ENCODE peak calls at places on chromosomes 6 and 20, in ten cellular contexts. L is MCF 10A; G is KG1; H is neuronal stem cell; S is AG08396; B is nucleus accumbens; E is CD8-positive, alpha-beta memory T cell; V is B cell; J is NCI-H748 treated with DMSO at 0.1 percent for 48 hours; C is NAMALWA. A is an unnamed sample.

GRCh38 chr20:50372770-50373088 is 137.5 kb upstream of the PTPN1 start:
- DNase-seq in L (peak), G (no peak), H (no peak), S (no peak), B (no peak), E (no peak), V (no peak), J (no peak), C (no peak), A (no peak)

GRCh38 chr20:25065625-25066338 is 7.8 kb upstream of the ACSS1 start:
- DNase-seq in L (peak), G (peak), H (peak), S (peak), B (peak), E (peak), V (peak), J (peak), C (peak), A (no peak)

GRCh38 chr6:163986313-163986712 is 571.8 kb downstream of the QKI start:
- DNase-seq in L (no peak), G (no peak), H (no peak), S (peak), B (no peak), E (no peak), V (no peak), J (no peak), C (no peak), A (no peak)

GRCh38 chr6:51562198-51562597 is 525.2 kb downstream of the PKHD1 start:
- DNase-seq in L (no peak), G (no peak), H (no peak), S (no peak), B (no peak), E (no peak), V (no peak), J (no peak), C (no peak), A (no peak)

GRCh38 chr6:153059757-153060156 is 57.2 kb upstream of the MTRF1L start:
- DNase-seq in L (peak), G (no peak), H (no peak), S (no peak), B (no peak), E (no peak), V (no peak), J (no peak), C (no peak), A (no peak)

GRCh38 chr20:3712279-3712873 is at the start of gene SIGLEC1:
- DNase-seq in L (no peak), G (no peak), H (no peak), S (no peak), B (no peak), E (no peak), V (no peak), J (no peak), C (no peak), A (peak)

GRCh38 chr6:43433148-43433547 is 5.8 kb downstream of the ABCC10 start:
- DNase-seq in L (no peak), G (no peak), H (no peak), S (no peak), B (no peak), E (no peak), V (no peak), J (no peak), C (no peak), A (no peak)

GRCh38 chr6:67102743-67103142 is 1395.7 kb upstream of the EYS start:
- DNase-seq in L (peak), G (no peak), H (no peak), S (no peak), B (no peak), E (no peak), V (no peak), J (no peak), C (no peak), A (no peak)

GRCh38 chr6:21500314-21500713 is 93.2 kb upstream of the SOX4 start:
- DNase-seq in L (no peak), G (no peak), H (no peak), S (no peak), B (no peak), E (no peak), V (no peak), J (peak), C (no peak), A (no peak)

GRCh38 chr6:24666616-24667377 is at the start of the genes ACOT13 and TDP2:
- DNase-seq in L (peak), G (peak), H (peak), S (peak), B (peak), E (peak), V (peak), J (peak), C (peak), A (peak)

GRCh38 chr6:108839068-108839467 is 9.2 kb upstream of the ARMC2 start:
- DNase-seq in L (no peak), G (no peak), H (no peak), S (no peak), B (no peak), E (no peak), V (no peak), J (no peak), C (no peak), A (no peak)

GRCh38 chr20:22728146-22728745 is 143.9 kb upstream of the FOXA2 start:
- DNase-seq in L (no peak), G (no peak), H (no peak), S (no peak), B (no peak), E (no peak), V (no peak), J (no peak), C (no peak), A (no peak)

GRCh38 chr6:74964871-74965441 is 240.9 kb downstream of the COL12A1 start:
- DNase-seq in L (no peak), G (no peak), H (no peak), S (peak), B (no peak), E (no peak), V (no peak), J (no peak), C (no peak), A (no peak)

GRCh38 chr6:74731204-74731603 is 474.6 kb downstream of the COL12A1 start:
- DNase-seq in L (peak), G (no peak), H (no peak), S (no peak), B (no peak), E (no peak), V (no peak), J (peak), C (no peak), A (no peak)

GRCh38 chr20:12592756-12593155 is 416.0 kb upstream of the SPTLC3 start:
- DNase-seq in L (no peak), G (no peak), H (no peak), S (no peak), B (no peak), E (no peak), V (no peak), J (no peak), C (no peak), A (no peak)

GRCh38 chr6:26240157-26240980 is 124.6 kb upstream of the BTN3A2 start:
- DNase-seq in L (no peak), G (no peak), H (no peak), S (peak), B (no peak), E (peak), V (peak), J (no peak), C (peak), A (no peak)

GRCh38 chr6:19380287-19380686 is 456.9 kb upstream of the ID4 start:
- DNase-seq in L (peak), G (no peak), H (no peak), S (no peak), B (no peak), E (no peak), V (no peak), J (no peak), C (no peak), A (no peak)

GRCh38 chr6:150987371-150987828 is 121.9 kb downstream of the MTHFD1L start:
- DNase-seq in L (peak), G (no peak), H (no peak), S (no peak), B (no peak), E (no peak), V (no peak), J (no peak), C (no peak), A (no peak)

GRCh38 chr6:39543117-39543516 is 182.1 kb downstream of the KIF6 start:
- DNase-seq in L (no peak), G (no peak), H (no peak), S (no peak), B (no peak), E (no peak), V (no peak), J (no peak), C (no peak), A (no peak)

GRCh38 chr20:46770330-46771194 is 61.1 kb downstream of the SLC2A10 start:
- DNase-seq in L (no peak), G (no peak), H (no peak), S (no peak), B (no peak), E (no peak), V (no peak), J (no peak), C (no peak), A (no peak)

GRCh38 chr20:48094196-48094749 is 309.0 kb upstream of the SULF2 start:
- DNase-seq in L (no peak), G (no peak), H (no peak), S (no peak), B (no peak), E (no peak), V (no peak), J (no peak), C (no peak), A (no peak)

GRCh38 chr6:137832110-137832509 is 34.9 kb upstream of the TNFAIP3 start:
- DNase-seq in L (peak), G (no peak), H (no peak), S (peak), B (no peak), E (no peak), V (no peak), J (no peak), C (no peak), A (no peak)

GRCh38 chr20:32968833-32969241 is 35.4 kb downstream of the SUN5 start:
- DNase-seq in L (no peak), G (no peak), H (no peak), S (no peak), B (no peak), E (peak), V (peak), J (no peak), C (no peak), A (no peak)

GRCh38 chr6:34386316-34387137 is 5.9 kb downstream of the NUDT3 start:
- DNase-seq in L (peak), G (no peak), H (no peak), S (peak), B (no peak), E (no peak), V (no peak), J (no peak), C (no peak), A (no peak)

GRCh38 chr20:23396961-23397620 is 24.2 kb downstream of the NAPB start:
- DNase-seq in L (no peak), G (no peak), H (no peak), S (no peak), B (no peak), E (no peak), V (no peak), J (no peak), C (no peak), A (no peak)

GRCh38 chr20:57878803-57879424 is 169.1 kb upstream of the PMEPA1 start:
- DNase-seq in L (no peak), G (no peak), H (no peak), S (no peak), B (no peak), E (no peak), V (no peak), J (no peak), C (no peak), A (no peak)

GRCh38 chr6:138287144-138287955 is 69.1 kb upstream of the PBOV1 start:
- DNase-seq in L (peak), G (no peak), H (no peak), S (no peak), B (no peak), E (peak), V (peak), J (peak), C (peak), A (no peak)

GRCh38 chr6:79094938-79095337 is 16.9 kb upstream of the PHIP start:
- DNase-seq in L (no peak), G (no peak), H (no peak), S (no peak), B (no peak), E (no peak), V (no peak), J (no peak), C (no peak), A (no peak)

GRCh38 chr20:916125-916799 is at the start of gene ANGPT4:
- DNase-seq in L (no peak), G (no peak), H (peak), S (peak), B (no peak), E (no peak), V (no peak), J (no peak), C (no peak), A (no peak)

GRCh38 chr6:25961619-25962367 is 809 bp upstream of the TRIM38 start:
- DNase-seq in L (peak), G (no peak), H (no peak), S (no peak), B (no peak), E (no peak), V (no peak), J (no peak), C (peak), A (no peak)

GRCh38 chr6:120935908-120936307 is 398.4 kb downstream of the TBC1D32 start:
- DNase-seq in L (no peak), G (no peak), H (no peak), S (no peak), B (no peak), E (no peak), V (no peak), J (no peak), C (no peak), A (no peak)